ENCODE peak calls at places on chromosome 7, in seven cellular contexts. One of them, this sample, is unnamed.

GRCh38 chr7:778271-778967 is 51.3 kb upstream of the PRKAR1B start:
- DNase-seq in cardiac septum: no peak
- DNase-seq in mucosa of descending colon: no peak
- DNase-seq in SK-MEL-5: no peak
- DNase-seq in astrocyte of the spinal cord: peak
- DNase-seq in aorta: no peak
- DNase-seq in NCI-H460: no peak
- DNase-seq in this sample: no peak

GRCh38 chr7:145624618-145625017 is 492.0 kb upstream of the CNTNAP2 start:
- DNase-seq in cardiac septum: no peak
- DNase-seq in mucosa of descending colon: no peak
- DNase-seq in SK-MEL-5: no peak
- DNase-seq in astrocyte of the spinal cord: no peak
- DNase-seq in aorta: no peak
- DNase-seq in NCI-H460: no peak
- DNase-seq in this sample: no peak

GRCh38 chr7:155847821-155848435 is 35.7 kb upstream of the SHH start:
- DNase-seq in cardiac septum: peak
- DNase-seq in mucosa of descending colon: no peak
- DNase-seq in SK-MEL-5: no peak
- DNase-seq in astrocyte of the spinal cord: no peak
- DNase-seq in aorta: peak
- DNase-seq in NCI-H460: no peak
- DNase-seq in this sample: no peak

GRCh38 chr7:108358553-108358952 is 97.7 kb downstream of the NRCAM start:
- DNase-seq in cardiac septum: no peak
- DNase-seq in mucosa of descending colon: peak
- DNase-seq in SK-MEL-5: peak
- DNase-seq in astrocyte of the spinal cord: peak
- DNase-seq in aorta: no peak
- DNase-seq in NCI-H460: peak
- DNase-seq in this sample: no peak

GRCh38 chr7:144508702-144509101 is 105.2 kb upstream of the NOBOX start:
- DNase-seq in cardiac septum: no peak
- DNase-seq in mucosa of descending colon: no peak
- DNase-seq in SK-MEL-5: no peak
- DNase-seq in astrocyte of the spinal cord: no peak
- DNase-seq in aorta: no peak
- DNase-seq in NCI-H460: no peak
- DNase-seq in this sample: no peak

GRCh38 chr7:25117226-25118047 is 7.6 kb downstream of the CYCS start:
- DNase-seq in cardiac septum: no peak
- DNase-seq in mucosa of descending colon: peak
- DNase-seq in SK-MEL-5: no peak
- DNase-seq in astrocyte of the spinal cord: no peak
- DNase-seq in aorta: no peak
- DNase-seq in NCI-H460: no peak
- DNase-seq in this sample: no peak

GRCh38 chr7:94289071-94289470 is 105.6 kb upstream of the COL1A2 start:
- DNase-seq in cardiac septum: no peak
- DNase-seq in mucosa of descending colon: peak
- DNase-seq in SK-MEL-5: peak
- DNase-seq in astrocyte of the spinal cord: peak
- DNase-seq in aorta: peak
- DNase-seq in NCI-H460: peak
- DNase-seq in this sample: peak

GRCh38 chr7:55223023-55223422 is 142.1 kb upstream of the LANCL2 start:
- DNase-seq in cardiac septum: no peak
- DNase-seq in mucosa of descending colon: no peak
- DNase-seq in SK-MEL-5: no peak
- DNase-seq in astrocyte of the spinal cord: no peak
- DNase-seq in aorta: no peak
- DNase-seq in NCI-H460: no peak
- DNase-seq in this sample: no peak

GRCh38 chr7:55571534-55572377 is 546 bp downstream of the VOPP1 start:
- DNase-seq in cardiac septum: no peak
- DNase-seq in mucosa of descending colon: peak
- DNase-seq in SK-MEL-5: peak
- DNase-seq in astrocyte of the spinal cord: peak
- DNase-seq in aorta: peak
- DNase-seq in NCI-H460: no peak
- DNase-seq in this sample: peak

GRCh38 chr7:28052933-28053332 is 127.7 kb downstream of the JAZF1 start:
- DNase-seq in cardiac septum: no peak
- DNase-seq in mucosa of descending colon: no peak
- DNase-seq in SK-MEL-5: peak
- DNase-seq in astrocyte of the spinal cord: no peak
- DNase-seq in aorta: no peak
- DNase-seq in NCI-H460: no peak
- DNase-seq in this sample: no peak

GRCh38 chr7:92159-92767 is 100.1 kb upstream of the FAM20C start:
- DNase-seq in cardiac septum: no peak
- DNase-seq in mucosa of descending colon: no peak
- DNase-seq in SK-MEL-5: no peak
- DNase-seq in astrocyte of the spinal cord: no peak
- DNase-seq in aorta: no peak
- DNase-seq in NCI-H460: no peak
- DNase-seq in this sample: peak

GRCh38 chr7:31488562-31489203 is 25.2 kb upstream of the ITPRID1 start:
- DNase-seq in cardiac septum: no peak
- DNase-seq in mucosa of descending colon: peak
- DNase-seq in SK-MEL-5: peak
- DNase-seq in astrocyte of the spinal cord: peak
- DNase-seq in aorta: no peak
- DNase-seq in NCI-H460: peak
- DNase-seq in this sample: peak

GRCh38 chr7:48182736-48183369 is 11.6 kb downstream of the ABCA13 start:
- DNase-seq in cardiac septum: no peak
- DNase-seq in mucosa of descending colon: no peak
- DNase-seq in SK-MEL-5: no peak
- DNase-seq in astrocyte of the spinal cord: peak
- DNase-seq in aorta: no peak
- DNase-seq in NCI-H460: no peak
- DNase-seq in this sample: no peak

GRCh38 chr7:123562121-123562520 is 4.5 kb upstream of the NDUFA5 start:
- DNase-seq in cardiac septum: no peak
- DNase-seq in mucosa of descending colon: no peak
- DNase-seq in SK-MEL-5: no peak
- DNase-seq in astrocyte of the spinal cord: no peak
- DNase-seq in aorta: no peak
- DNase-seq in NCI-H460: no peak
- DNase-seq in this sample: no peak

GRCh38 chr7:57201895-57202210 is 69.6 kb upstream of the ZNF479 start:
- DNase-seq in cardiac septum: no peak
- DNase-seq in mucosa of descending colon: no peak
- DNase-seq in SK-MEL-5: no peak
- DNase-seq in astrocyte of the spinal cord: no peak
- DNase-seq in aorta: peak
- DNase-seq in NCI-H460: no peak
- DNase-seq in this sample: no peak

GRCh38 chr7:25350074-25350473 is 121.8 kb upstream of the NPVF start:
- DNase-seq in cardiac septum: no peak
- DNase-seq in mucosa of descending colon: no peak
- DNase-seq in SK-MEL-5: no peak
- DNase-seq in astrocyte of the spinal cord: no peak
- DNase-seq in aorta: no peak
- DNase-seq in NCI-H460: no peak
- DNase-seq in this sample: no peak

GRCh38 chr7:2819954-2820397 is 24.1 kb downstream of the GNA12 start:
- DNase-seq in cardiac septum: no peak
- DNase-seq in mucosa of descending colon: no peak
- DNase-seq in SK-MEL-5: no peak
- DNase-seq in astrocyte of the spinal cord: no peak
- DNase-seq in aorta: no peak
- DNase-seq in NCI-H460: no peak
- DNase-seq in this sample: no peak

GRCh38 chr7:909358-910329 is 33.3 kb downstream of the GET4 start:
- DNase-seq in cardiac septum: peak
- DNase-seq in mucosa of descending colon: peak
- DNase-seq in SK-MEL-5: no peak
- DNase-seq in astrocyte of the spinal cord: peak
- DNase-seq in aorta: peak
- DNase-seq in NCI-H460: no peak
- DNase-seq in this sample: peak

GRCh38 chr7:78248867-78249266 is 450.3 kb downstream of the PHTF2 start:
- DNase-seq in cardiac septum: no peak
- DNase-seq in mucosa of descending colon: no peak
- DNase-seq in SK-MEL-5: no peak
- DNase-seq in astrocyte of the spinal cord: no peak
- DNase-seq in aorta: no peak
- DNase-seq in NCI-H460: no peak
- DNase-seq in this sample: no peak

GRCh38 chr7:134014935-134015334 is 112.2 kb upstream of the LRGUK start:
- DNase-seq in cardiac septum: no peak
- DNase-seq in mucosa of descending colon: no peak
- DNase-seq in SK-MEL-5: no peak
- DNase-seq in astrocyte of the spinal cord: no peak
- DNase-seq in aorta: no peak
- DNase-seq in NCI-H460: no peak
- DNase-seq in this sample: no peak

GRCh38 chr7:123865517-123866117 is 20.6 kb downstream of the HYAL4 start:
- DNase-seq in cardiac septum: no peak
- DNase-seq in mucosa of descending colon: peak
- DNase-seq in SK-MEL-5: peak
- DNase-seq in astrocyte of the spinal cord: peak
- DNase-seq in aorta: no peak
- DNase-seq in NCI-H460: peak
- DNase-seq in this sample: peak

GRCh38 chr7:49852619-49853462 is 79.4 kb downstream of the VWC2 start:
- DNase-seq in cardiac septum: no peak
- DNase-seq in mucosa of descending colon: peak
- DNase-seq in SK-MEL-5: peak
- DNase-seq in astrocyte of the spinal cord: peak
- DNase-seq in aorta: no peak
- DNase-seq in NCI-H460: peak
- DNase-seq in this sample: peak

GRCh38 chr7:16171928-16172327 is 249.4 kb downstream of the CRPPA start:
- DNase-seq in cardiac septum: no peak
- DNase-seq in mucosa of descending colon: no peak
- DNase-seq in SK-MEL-5: no peak
- DNase-seq in astrocyte of the spinal cord: no peak
- DNase-seq in aorta: no peak
- DNase-seq in NCI-H460: no peak
- DNase-seq in this sample: no peak

GRCh38 chr7:15508258-15508657 is 53.6 kb downstream of the AGMO start:
- DNase-seq in cardiac septum: no peak
- DNase-seq in mucosa of descending colon: no peak
- DNase-seq in SK-MEL-5: peak
- DNase-seq in astrocyte of the spinal cord: peak
- DNase-seq in aorta: no peak
- DNase-seq in NCI-H460: no peak
- DNase-seq in this sample: no peak

GRCh38 chr7:118218413-118219156 is 5.9 kb upstream of the ANKRD7 start:
- DNase-seq in cardiac septum: no peak
- DNase-seq in mucosa of descending colon: no peak
- DNase-seq in SK-MEL-5: no peak
- DNase-seq in astrocyte of the spinal cord: no peak
- DNase-seq in aorta: no peak
- DNase-seq in NCI-H460: peak
- DNase-seq in this sample: no peak

GRCh38 chr7:134865001-134865845 is 85.8 kb downstream of the CALD1 start:
- DNase-seq in cardiac septum: no peak
- DNase-seq in mucosa of descending colon: no peak
- DNase-seq in SK-MEL-5: no peak
- DNase-seq in astrocyte of the spinal cord: peak
- DNase-seq in aorta: no peak
- DNase-seq in NCI-H460: no peak
- DNase-seq in this sample: peak

GRCh38 chr7:129610709-129611245 is 743 bp upstream of the NRF1 start:
- DNase-seq in cardiac septum: no peak
- DNase-seq in mucosa of descending colon: peak
- DNase-seq in SK-MEL-5: no peak
- DNase-seq in astrocyte of the spinal cord: no peak
- DNase-seq in aorta: no peak
- DNase-seq in NCI-H460: no peak
- DNase-seq in this sample: peak

GRCh38 chr7:141262101-141262819 is 188.4 kb downstream of the TMEM178B start:
- DNase-seq in cardiac septum: no peak
- DNase-seq in mucosa of descending colon: no peak
- DNase-seq in SK-MEL-5: peak
- DNase-seq in astrocyte of the spinal cord: peak
- DNase-seq in aorta: no peak
- DNase-seq in NCI-H460: no peak
- DNase-seq in this sample: peak

GRCh38 chr7:37590824-37591223 is 92.7 kb upstream of the GPR141 start:
- DNase-seq in cardiac septum: no peak
- DNase-seq in mucosa of descending colon: no peak
- DNase-seq in SK-MEL-5: no peak
- DNase-seq in astrocyte of the spinal cord: no peak
- DNase-seq in aorta: no peak
- DNase-seq in NCI-H460: no peak
- DNase-seq in this sample: no peak

GRCh38 chr7:103866919-103867318 is 122.5 kb downstream of the RELN start:
- DNase-seq in cardiac septum: no peak
- DNase-seq in mucosa of descending colon: no peak
- DNase-seq in SK-MEL-5: no peak
- DNase-seq in astrocyte of the spinal cord: no peak
- DNase-seq in aorta: no peak
- DNase-seq in NCI-H460: no peak
- DNase-seq in this sample: no peak

GRCh38 chr7:98085674-98086073 is 21.0 kb upstream of the LMTK2 start:
- DNase-seq in cardiac septum: peak
- DNase-seq in mucosa of descending colon: peak
- DNase-seq in SK-MEL-5: no peak
- DNase-seq in astrocyte of the spinal cord: no peak
- DNase-seq in aorta: no peak
- DNase-seq in NCI-H460: no peak
- DNase-seq in this sample: no peak

GRCh38 chr7:78039791-78040776 is 241.5 kb downstream of the PHTF2 start:
- DNase-seq in cardiac septum: no peak
- DNase-seq in mucosa of descending colon: peak
- DNase-seq in SK-MEL-5: peak
- DNase-seq in astrocyte of the spinal cord: no peak
- DNase-seq in aorta: peak
- DNase-seq in NCI-H460: peak
- DNase-seq in this sample: peak

GRCh38 chr7:101688183-101688831 is 59.2 kb upstream of the MYL10 start:
- DNase-seq in cardiac septum: peak
- DNase-seq in mucosa of descending colon: peak
- DNase-seq in SK-MEL-5: peak
- DNase-seq in astrocyte of the spinal cord: peak
- DNase-seq in aorta: peak
- DNase-seq in NCI-H460: peak
- DNase-seq in this sample: peak

GRCh38 chr7:4825081-4825480 is 36.7 kb downstream of the PAPOLB start:
- DNase-seq in cardiac septum: no peak
- DNase-seq in mucosa of descending colon: no peak
- DNase-seq in SK-MEL-5: no peak
- DNase-seq in astrocyte of the spinal cord: no peak
- DNase-seq in aorta: peak
- DNase-seq in NCI-H460: no peak
- DNase-seq in this sample: no peak

GRCh38 chr7:124351950-124352349 is 319.1 kb upstream of the TMEM229A start:
- DNase-seq in cardiac septum: no peak
- DNase-seq in mucosa of descending colon: no peak
- DNase-seq in SK-MEL-5: no peak
- DNase-seq in astrocyte of the spinal cord: no peak
- DNase-seq in aorta: no peak
- DNase-seq in NCI-H460: no peak
- DNase-seq in this sample: no peak

GRCh38 chr7:40757097-40757496 is 622.3 kb downstream of the SUGCT start:
- DNase-seq in cardiac septum: no peak
- DNase-seq in mucosa of descending colon: no peak
- DNase-seq in SK-MEL-5: no peak
- DNase-seq in astrocyte of the spinal cord: no peak
- DNase-seq in aorta: no peak
- DNase-seq in NCI-H460: no peak
- DNase-seq in this sample: peak

GRCh38 chr7:36606442-36607205 is 117.7 kb downstream of the AOAH start:
- DNase-seq in cardiac septum: no peak
- DNase-seq in mucosa of descending colon: no peak
- DNase-seq in SK-MEL-5: no peak
- DNase-seq in astrocyte of the spinal cord: no peak
- DNase-seq in aorta: no peak
- DNase-seq in NCI-H460: no peak
- DNase-seq in this sample: peak

GRCh38 chr7:136405931-136406777 is 429.0 kb upstream of the MTPN start:
- DNase-seq in cardiac septum: no peak
- DNase-seq in mucosa of descending colon: peak
- DNase-seq in SK-MEL-5: peak
- DNase-seq in astrocyte of the spinal cord: peak
- DNase-seq in aorta: no peak
- DNase-seq in NCI-H460: peak
- DNase-seq in this sample: peak

This sample was measured in neural progenitor cell.